ENCODE peak calls at places on chromosomes 13 and 19, in five cellular contexts. L, S, K, G and X are unnamed samples.
A peak's percentile ranks its signal among the peaks of the same experiment; 100 is the strongest.

GRCh38 chr13:55534306-55534705 is 1606.4 kb upstream of the PRR20A start:
- DNase-seq in L (no peak), S (no peak), K (no peak), G (no peak), X (no peak)

GRCh38 chr19:4909172-4909896 is at the start of gene UHRF1:
- DNase-seq in L (no peak), S (no peak), K (peak; percentile 11), G (no peak), X (peak; percentile 86)

GRCh38 chr13:43804461-43805070 is 17.8 kb upstream of the ENOX1 start:
- DNase-seq in L (no peak), S (no peak), K (no peak), G (no peak), X (peak; percentile 45)

GRCh38 chr19:54114340-54114826 is 1.1 kb downstream of the TFPT start:
- DNase-seq in L (no peak), S (peak; percentile 76), K (peak; percentile 46), G (peak; percentile 72), X (peak; percentile 70)

GRCh38 chr19:49151339-49152217 is 3.6 kb downstream of the HRC start:
- DNase-seq in L (no peak), S (peak; percentile 92), K (peak; percentile 98), G (no peak), X (no peak)

GRCh38 chr13:75687145-75687763 is 51.1 kb downstream of the LMO7 start:
- DNase-seq in L (no peak), S (no peak), K (no peak), G (no peak), X (no peak)

GRCh38 chr13:71867101-71867814 is at the start of gene DACH1:
- DNase-seq in L (no peak), S (peak; percentile 62), K (peak; percentile 71), G (no peak), X (peak; percentile 55)

GRCh38 chr13:29532136-29532535 is 63.4 kb downstream of the SLC7A1 start:
- DNase-seq in L (no peak), S (no peak), K (no peak), G (no peak), X (no peak)

GRCh38 chr13:63367522-63368198 is 1952.0 kb upstream of the PCDH20 start:
- DNase-seq in L (no peak), S (peak; percentile 39), K (no peak), G (no peak), X (no peak)

GRCh38 chr19:40358773-40359172 is 10.3 kb downstream of the PLD3 start:
- DNase-seq in L (no peak), S (no peak), K (peak; percentile 20), G (no peak), X (no peak)

GRCh38 chr13:99383946-99384345 is 76.7 kb upstream of the GPR183 start:
- DNase-seq in L (no peak), S (no peak), K (no peak), G (no peak), X (no peak)

GRCh38 chr19:48741222-48741999 is 1.0 kb upstream of the RASIP1 start:
- DNase-seq in L (no peak), S (peak; percentile 77), K (peak; percentile 59), G (no peak), X (peak; percentile 60)

DNA sequence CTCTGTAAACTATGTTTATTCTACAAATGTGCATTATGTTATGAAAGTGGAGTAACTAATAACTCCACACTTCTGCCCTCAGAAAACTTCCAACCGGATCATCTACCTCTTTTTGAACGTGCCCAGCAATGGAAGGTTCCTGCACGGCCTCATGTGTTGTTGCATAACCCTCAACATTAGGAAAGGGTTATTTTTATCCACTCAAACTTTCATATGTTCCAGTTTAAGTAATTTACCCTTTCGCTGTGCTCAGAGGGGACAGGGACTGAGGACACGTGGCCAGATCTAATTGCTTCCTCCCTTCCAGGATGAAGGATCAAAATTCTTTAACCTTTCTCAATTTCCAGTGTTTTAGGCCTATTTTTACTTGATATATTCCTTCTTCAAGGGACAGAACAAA is 29.6 kb downstream of the IRS2 start:
- DNase-seq in L (no peak), S (no peak), K (no peak), G (no peak), X (no peak)
- TF ChIP-seq CTCF in L (no peak), S (no peak), K (no peak), G (no peak), X (no peak)

DNA sequence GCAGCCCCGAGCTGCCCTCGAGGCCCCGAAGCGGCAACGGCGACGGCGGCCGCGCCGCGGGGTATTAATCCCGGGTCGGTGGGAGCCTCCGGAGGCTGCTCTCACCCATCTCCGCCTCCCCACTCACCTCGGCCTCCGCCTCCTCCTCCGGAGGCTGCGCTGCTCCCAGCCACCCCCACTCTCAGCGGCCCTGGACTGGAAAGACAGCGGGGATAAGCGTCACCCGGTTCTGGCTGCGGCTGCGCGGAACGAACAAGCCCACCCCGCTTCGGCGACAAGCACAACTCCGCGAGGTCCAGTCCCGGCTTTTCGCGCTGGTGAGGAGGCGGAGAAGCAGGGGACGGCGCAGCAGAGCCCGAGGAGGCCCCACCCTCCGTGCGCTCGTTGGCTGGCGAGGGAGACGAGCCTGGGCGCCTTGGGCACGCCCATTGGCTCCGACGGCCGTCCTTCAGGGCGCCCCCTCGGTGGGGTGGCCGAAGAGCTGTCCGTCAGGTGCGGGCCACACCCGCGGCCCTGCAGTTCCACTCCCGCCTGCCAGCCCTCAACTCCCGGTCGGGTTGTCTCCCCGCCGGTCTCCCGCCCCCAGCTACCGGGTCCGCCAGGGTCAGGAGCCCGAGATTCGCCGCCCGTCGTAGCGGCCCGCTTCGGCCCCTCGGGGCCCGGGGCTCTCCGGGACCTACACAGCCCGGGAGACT is at the start of gene ZMYM5:
- DNase-seq in L (peak; percentile 93), S (peak; percentile 100), K (peak; percentile 99), G (peak; percentile 100), X (peak; percentile 99)
- TF ChIP-seq CTCF in L (no peak), S (no peak), K (peak; percentile 23), G (peak; percentile 21), X (no peak)

DNA sequence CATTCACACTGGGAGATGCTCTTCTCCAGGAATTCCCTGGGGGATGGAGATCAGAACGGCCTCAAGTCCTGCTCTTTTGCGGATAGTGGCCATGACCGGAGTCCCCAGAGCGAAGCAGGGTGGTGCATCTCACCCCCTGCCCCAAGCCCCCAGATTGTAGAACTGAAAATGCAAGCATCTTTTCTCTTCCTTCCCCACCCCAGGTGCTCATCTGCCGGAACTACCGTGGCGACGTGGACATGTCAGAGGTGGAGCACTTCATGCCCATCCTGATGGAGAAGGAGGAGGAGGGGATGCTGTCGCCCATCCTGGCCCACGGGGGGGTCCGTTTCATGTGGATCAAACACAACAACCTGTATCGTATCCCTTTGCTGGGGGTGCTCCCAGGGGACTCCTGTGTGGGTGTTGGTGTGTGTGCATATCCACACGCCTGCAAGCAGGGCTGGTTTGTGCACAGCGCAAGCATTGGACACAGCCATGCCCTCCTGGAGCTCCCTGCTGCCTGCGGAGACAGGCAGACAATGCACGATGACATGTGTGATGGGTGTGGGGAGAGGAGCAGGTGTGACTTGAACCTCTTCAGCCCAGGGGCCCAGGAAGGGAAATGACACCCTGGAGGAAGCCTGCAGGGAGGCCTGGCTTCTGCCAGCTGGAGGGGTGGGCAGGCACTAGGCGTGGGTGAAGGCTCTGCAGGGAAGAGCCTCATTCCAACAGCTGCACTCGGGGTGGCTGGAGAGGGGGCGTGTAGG is 5.7 kb downstream of the AP1M1 start:
- DNase-seq in L (no peak), S (no peak), K (no peak), G (peak; percentile 16), X (no peak)
- TF ChIP-seq CTCF in L (no peak), S (no peak), K (no peak), G (no peak), X (no peak)

GRCh38 chr13:21504379-21504778 is 45.3 kb upstream of the ZDHHC20 start:
- DNase-seq in L (no peak), S (no peak), K (no peak), G (no peak), X (no peak)

GRCh38 chr13:21501709-21502108 is 42.6 kb upstream of the ZDHHC20 start:
- DNase-seq in L (no peak), S (no peak), K (no peak), G (no peak), X (no peak)
- TF ChIP-seq CTCF in L (no peak), S (no peak), K (no peak), G (no peak), X (peak; percentile 10)

GRCh38 chr13:60158321-60158801 is 5.4 kb downstream of the DIAPH3 start:
- DNase-seq in L (no peak), S (no peak), K (no peak), G (no peak), X (no peak)

GRCh38 chr13:60150538-60150937 is 13.2 kb downstream of the DIAPH3 start:
- DNase-seq in L (no peak), S (no peak), K (no peak), G (no peak), X (no peak)

GRCh38 chr13:60152114-60152513 is 11.6 kb downstream of the DIAPH3 start:
- DNase-seq in L (no peak), S (no peak), K (no peak), G (no peak), X (no peak)

GRCh38 chr13:60152904-60153303 is 10.8 kb downstream of the DIAPH3 start:
- DNase-seq in L (no peak), S (no peak), K (no peak), G (no peak), X (no peak)

DNA sequence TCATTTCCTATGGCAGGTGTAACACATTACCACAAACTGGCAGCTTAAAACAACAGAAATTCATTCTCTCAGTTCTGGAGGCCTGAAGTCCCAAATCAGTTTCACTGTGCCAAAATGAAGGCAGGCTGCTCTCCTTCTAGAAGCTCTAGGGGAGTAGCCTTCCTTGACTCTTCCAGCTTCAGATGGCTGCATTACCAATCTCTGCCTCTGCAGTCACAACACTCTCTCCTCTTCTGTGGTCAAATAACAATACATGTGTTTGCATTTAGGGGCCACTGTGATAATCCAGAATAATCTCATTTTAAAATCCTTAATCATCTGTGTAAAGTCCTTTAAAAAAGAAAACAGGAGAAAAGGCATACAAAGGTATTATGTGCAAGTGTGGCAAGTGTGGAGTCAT is 7.8 kb downstream of the DIAPH3 start:
- DNase-seq in L (no peak), S (no peak), K (no peak), G (no peak), X (no peak)
- TF ChIP-seq CTCF in L (no peak), S (no peak), K (no peak), G (no peak), X (no peak)

GRCh38 chr13:39020853-39021462 is 16.9 kb downstream of the PROSER1 start:
- DNase-seq in L (no peak), S (no peak), K (no peak), G (no peak), X (no peak)
- TF ChIP-seq CTCF in L (no peak), S (no peak), K (no peak), G (no peak), X (no peak)

DNA sequence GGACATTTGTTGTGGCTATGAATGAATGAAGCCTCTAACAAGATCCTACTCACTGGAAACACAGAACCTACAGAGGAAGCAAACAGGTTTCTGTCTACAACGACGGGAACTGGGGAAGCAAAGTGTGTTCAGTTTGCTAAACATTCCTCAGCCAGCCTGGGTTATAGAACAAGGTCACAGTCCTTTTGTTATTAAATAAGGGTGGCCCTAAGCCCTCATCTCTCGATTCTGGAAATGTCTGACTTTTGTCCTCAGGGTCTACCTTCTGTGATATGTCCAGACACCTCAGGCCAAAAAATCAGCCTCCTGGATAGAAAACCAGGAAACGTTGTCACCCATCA is 64.6 kb upstream of the ARHGEF7 start:
- DNase-seq in L (no peak), S (no peak), K (no peak), G (no peak), X (no peak)
- TF ChIP-seq CTCF in L (no peak), S (no peak), K (no peak), G (no peak), X (no peak)